ENCODE peak calls at places on chromosomes 5 and 9, in seven cellular contexts. B is left ventricle myocardium inferior, G is ovary, S is HL-60, K is tibial artery, I is NB4, E is AG09309. C is an unnamed sample.

GRCh38 chr5:108487951-108488350 is 106.1 kb upstream of the FBXL17 start:
- DNase-seq in I (no peak), K (no peak), G (no peak), B (no peak), E (no peak), S (no peak), C (no peak)

GRCh38 chr9:123542435-123543225 is 186.6 kb downstream of the CRB2 start:
- DNase-seq in G (no peak), E (no peak), K (no peak), I (no peak), B (no peak), S (no peak), C (no peak)

GRCh38 chr5:178546675-178547033 is 43.5 kb downstream of the COL23A1 start:
- DNase-seq in K (no peak), S (no peak), E (no peak), G (no peak), I (no peak), B (peak; percentile 73), C (no peak)

GRCh38 chr9:111484564-111484878 is 338 bp upstream of the ECPAS start:
- DNase-seq in E (no peak), B (no peak), G (no peak), K (no peak), S (no peak), I (no peak), C (peak; percentile 13)

GRCh38 chr5:35061216-35061615 is 13.5 kb upstream of the AGXT2 start:
- DNase-seq in I (no peak), G (no peak), S (no peak), E (no peak), B (no peak), K (no peak), C (no peak)

GRCh38 chr5:10592598-10592997 is 28.7 kb downstream of the ANKRD33B start:
- DNase-seq in K (peak; percentile 31), G (no peak), S (no peak), I (no peak), B (no peak), E (no peak), C (no peak)

GRCh38 chr9:68805890-68806517 is 101.0 kb downstream of the PIP5K1B start:
- DNase-seq in S (no peak), B (no peak), G (no peak), E (no peak), K (no peak), I (no peak), C (no peak)

GRCh38 chr9:34653131-34653530 is 1.1 kb downstream of the IL11RA start:
- DNase-seq in I (no peak), S (no peak), K (peak; percentile 86), G (peak; percentile 37), E (no peak), B (no peak), C (no peak)

GRCh38 chr5:140977003-140977402 is 10.7 kb downstream of the PCDHAC2 start:
- DNase-seq in S (no peak), G (no peak), K (no peak), B (no peak), I (no peak), E (no peak), C (no peak)

GRCh38 chr5:56253924-56254323 is 20.8 kb upstream of the ANKRD55 start:
- DNase-seq in E (no peak), S (no peak), B (no peak), I (no peak), K (no peak), G (no peak), C (no peak)

GRCh38 chr5:110031402-110032140 is 341.8 kb downstream of the MAN2A1 start:
- DNase-seq in I (no peak), E (no peak), B (no peak), G (no peak), S (no peak), K (no peak), C (no peak)

GRCh38 chr5:132748522-132749000 is 1.3 kb downstream of the CCNI2 start:
- DNase-seq in K (no peak), G (no peak), S (no peak), I (no peak), E (no peak), B (no peak), C (no peak)

GRCh38 chr5:145237843-145238242 is 597.3 kb downstream of the PRELID2 start:
- DNase-seq in G (no peak), S (peak; percentile 3), K (no peak), I (peak; percentile 68), E (peak; percentile 10), B (no peak), C (peak; percentile 15)

GRCh38 chr5:171601266-171601881 is 181.9 kb downstream of the FGF18 start:
- DNase-seq in E (no peak), G (no peak), B (no peak), I (peak; percentile 83), S (peak; percentile 63), K (no peak), C (no peak)

GRCh38 chr5:53934126-53934856 is 373.9 kb downstream of the NDUFS4 start:
- DNase-seq in K (no peak), G (no peak), I (no peak), E (peak; percentile 51), B (no peak), S (no peak), C (no peak)

DNA sequence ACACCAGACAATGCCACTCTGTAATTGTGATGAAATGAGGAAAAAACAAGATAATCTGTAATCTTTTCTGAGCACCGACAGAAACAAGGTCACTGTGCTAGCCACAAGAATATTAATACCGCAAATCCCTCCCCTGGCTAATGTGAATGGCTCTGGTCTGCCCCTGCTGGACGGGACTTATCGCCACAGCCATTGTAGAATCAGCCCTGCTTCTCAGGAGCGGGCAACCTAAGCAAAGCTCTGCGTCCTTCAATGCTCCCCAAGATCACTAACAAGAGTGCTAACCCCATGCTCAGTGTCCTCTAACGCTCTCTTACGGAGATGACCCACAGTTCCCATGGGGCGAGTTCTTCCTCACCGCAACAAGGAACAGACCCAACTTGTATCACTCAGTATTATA is 42.7 kb downstream of the OR2V1 start:
- DNase-seq in E (no peak), K (no peak), S (no peak), I (peak; percentile 44), B (no peak), G (no peak), C (no peak)
- TF ChIP-seq CTCF in E (peak; percentile 30), K (no peak), S (no peak), I (peak; percentile 47), B (peak; percentile 33), G (no peak), C (peak; percentile 56)

DNA sequence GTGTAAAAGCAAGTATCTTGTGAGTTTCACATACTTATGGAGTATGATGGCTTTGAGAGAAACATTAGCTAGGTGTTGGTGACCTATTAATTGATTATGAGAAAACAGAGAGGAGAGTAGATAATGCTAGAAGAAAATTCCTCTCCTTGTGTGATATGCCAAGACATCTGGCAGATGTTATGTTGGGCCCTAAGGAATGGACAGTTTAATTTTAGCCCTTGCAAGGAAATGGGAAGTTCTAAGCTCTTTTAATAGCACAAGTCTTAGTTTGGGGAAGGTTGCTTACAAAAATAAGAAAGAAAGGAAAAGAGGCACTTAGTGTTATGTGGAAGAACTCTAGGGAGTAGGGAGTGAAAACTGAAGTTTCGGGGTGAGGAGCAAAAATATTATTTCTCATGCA is 5.1 kb downstream of the ZNF462 start:
- DNase-seq in E (no peak), K (no peak), S (no peak), I (no peak), G (no peak), B (no peak), C (no peak)
- H3K4me3 ChIP-seq in E (no peak overlapping the region), K (no peak overlapping the region), S (no peak overlapping the region), I (no peak overlapping the region), G (no peak overlapping the region), B (no peak overlapping the region), C (no peak overlapping the region)

GRCh38 chr9:18626046-18626698 is 152.2 kb downstream of the ADAMTSL1 start:
- DNase-seq in S (no peak), G (no peak), B (no peak), K (no peak), E (no peak), I (no peak), C (no peak)
- TF ChIP-seq CTCF in S (no peak), G (no peak), B (no peak), K (no peak), E (no peak), I (no peak), C (no peak)

DNA sequence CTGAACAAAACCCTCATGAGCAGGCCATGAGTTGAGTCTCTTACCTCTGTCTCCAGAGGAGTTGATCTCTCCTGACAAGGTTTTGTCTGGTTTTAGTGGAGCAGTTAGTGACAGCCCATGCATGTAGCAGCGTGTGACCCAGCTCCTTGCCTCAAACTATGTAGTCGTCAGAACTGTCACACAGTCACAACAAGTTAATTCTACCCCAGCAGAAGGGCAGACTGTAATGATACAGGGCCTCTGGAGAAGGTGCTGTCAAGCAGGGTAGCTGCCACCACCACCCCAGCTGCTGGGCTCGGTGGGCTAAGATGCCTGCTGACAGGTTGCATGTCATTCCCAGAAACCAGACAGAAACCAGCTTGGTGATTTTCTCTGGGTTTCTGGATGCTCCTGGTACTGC is 194.5 kb downstream of the PSAT1 start:
- DNase-seq in B (no peak), G (no peak), K (no peak), I (no peak), S (no peak), E (no peak), C (no peak)
- H3K4me3 ChIP-seq in B (no peak overlapping the region), G (no peak overlapping the region), K (no peak overlapping the region), I (no peak overlapping the region), S (no peak overlapping the region), E (no peak overlapping the region), C (no peak overlapping the region)

GRCh38 chr9:127077658-127077975 is 44.8 kb downstream of the ANGPTL2 start:
- DNase-seq in S (no peak), I (no peak), K (no peak), G (no peak), B (no peak), E (no peak), C (no peak)

GRCh38 chr9:127075592-127076380 is 46.6 kb downstream of the ANGPTL2 start:
- DNase-seq in S (no peak), B (no peak), I (no peak), E (no peak), G (no peak), K (no peak), C (no peak)

GRCh38 chr9:127076860-127077657 is 45.4 kb downstream of the ANGPTL2 start:
- DNase-seq in I (no peak), S (no peak), K (no peak), G (no peak), E (no peak), B (no peak), C (no peak)

GRCh38 chr9:127078336-127078735 is 44.1 kb downstream of the ANGPTL2 start:
- DNase-seq in I (no peak), E (no peak), K (no peak), B (no peak), G (no peak), S (no peak), C (no peak)

GRCh38 chr9:127074561-127075548 is 47.6 kb downstream of the ANGPTL2 start:
- DNase-seq in E (no peak), K (peak; percentile 27), B (no peak), I (no peak), G (no peak), S (no peak), C (no peak)
- TF ChIP-seq CTCF in E (no peak), K (no peak), B (no peak), I (no peak), G (no peak), S (no peak), C (no peak)